ENCODE peak calls at places on chromosomes 3 and 15, in eight cellular contexts. One of them, this sample, is unnamed.

GRCh38 chr3:134419214-134419965 is 45.1 kb upstream of the AMOTL2 start:
- DNase-seq in hepatocyte: peak; percentile 45
- DNase-seq in prostate gland: no peak
- DNase-seq in suprapubic skin: no peak
- DNase-seq in epithelial cell of esophagus: no peak
- DNase-seq in thoracic aorta: no peak
- DNase-seq in cardiac fibroblast: no peak
- DNase-seq in A549: no peak
- DNase-seq in this sample: no peak

GRCh38 chr15:60318236-60318867 is 79.4 kb downstream of the ANXA2 start:
- DNase-seq in hepatocyte: no peak
- DNase-seq in prostate gland: no peak
- DNase-seq in suprapubic skin: no peak
- DNase-seq in epithelial cell of esophagus: no peak
- DNase-seq in thoracic aorta: no peak
- DNase-seq in cardiac fibroblast: no peak
- DNase-seq in A549: no peak
- DNase-seq in this sample: no peak

GRCh38 chr3:193978446-193978845 is 157.5 kb upstream of the HES1 start:
- DNase-seq in hepatocyte: peak; percentile 43
- DNase-seq in prostate gland: no peak
- DNase-seq in suprapubic skin: no peak
- DNase-seq in epithelial cell of esophagus: peak; percentile 67
- DNase-seq in thoracic aorta: no peak
- DNase-seq in cardiac fibroblast: no peak
- DNase-seq in A549: no peak
- DNase-seq in this sample: no peak

GRCh38 chr15:79329186-79329611 is 18.3 kb downstream of the TMED3 start:
- DNase-seq in hepatocyte: peak; percentile 9
- DNase-seq in prostate gland: no peak
- DNase-seq in suprapubic skin: no peak
- DNase-seq in epithelial cell of esophagus: peak; percentile 74
- DNase-seq in thoracic aorta: no peak
- DNase-seq in cardiac fibroblast: peak; percentile 81
- DNase-seq in A549: peak; percentile 57
- DNase-seq in this sample: no peak

GRCh38 chr15:58559904-58560588 is 128.3 kb downstream of the LIPC start:
- DNase-seq in hepatocyte: no peak
- DNase-seq in prostate gland: no peak
- DNase-seq in suprapubic skin: no peak
- DNase-seq in epithelial cell of esophagus: no peak
- DNase-seq in thoracic aorta: no peak
- DNase-seq in cardiac fibroblast: no peak
- DNase-seq in A549: no peak
- DNase-seq in this sample: no peak

GRCh38 chr3:127442551-127442950 is 148.0 kb downstream of the TPRA1 start:
- DNase-seq in hepatocyte: no peak
- DNase-seq in prostate gland: no peak
- DNase-seq in suprapubic skin: no peak
- DNase-seq in epithelial cell of esophagus: no peak
- DNase-seq in thoracic aorta: no peak
- DNase-seq in cardiac fibroblast: no peak
- DNase-seq in A549: no peak
- DNase-seq in this sample: no peak

GRCh38 chr3:37183375-37183831 is 9.0 kb upstream of the LRRFIP2 start:
- DNase-seq in hepatocyte: no peak
- DNase-seq in prostate gland: peak; percentile 54
- DNase-seq in suprapubic skin: no peak
- DNase-seq in epithelial cell of esophagus: peak; percentile 98
- DNase-seq in thoracic aorta: no peak
- DNase-seq in cardiac fibroblast: peak; percentile 94
- DNase-seq in A549: peak; percentile 57
- DNase-seq in this sample: no peak

GRCh38 chr15:67038721-67039120 is 26.7 kb upstream of the SMAD3 start:
- DNase-seq in hepatocyte: no peak
- DNase-seq in prostate gland: no peak
- DNase-seq in suprapubic skin: no peak
- DNase-seq in epithelial cell of esophagus: no peak
- DNase-seq in thoracic aorta: no peak
- DNase-seq in cardiac fibroblast: no peak
- DNase-seq in A549: no peak
- DNase-seq in this sample: no peak

GRCh38 chr3:178804606-178805005 is 267.0 kb downstream of the ZMAT3 start:
- DNase-seq in hepatocyte: no peak
- DNase-seq in prostate gland: no peak
- DNase-seq in suprapubic skin: no peak
- DNase-seq in epithelial cell of esophagus: no peak
- DNase-seq in thoracic aorta: no peak
- DNase-seq in cardiac fibroblast: no peak
- DNase-seq in A549: no peak
- DNase-seq in this sample: no peak

GRCh38 chr3:150871192-150871591 is 34.0 kb downstream of the MINDY4B start:
- DNase-seq in hepatocyte: peak; percentile 36
- DNase-seq in prostate gland: no peak
- DNase-seq in suprapubic skin: no peak
- DNase-seq in epithelial cell of esophagus: peak; percentile 98
- DNase-seq in thoracic aorta: no peak
- DNase-seq in cardiac fibroblast: no peak
- DNase-seq in A549: peak; percentile 24
- DNase-seq in this sample: no peak

GRCh38 chr3:192929755-192930491 is 12.3 kb upstream of the MB21D2 start:
- DNase-seq in hepatocyte: no peak
- DNase-seq in prostate gland: no peak
- DNase-seq in suprapubic skin: no peak
- DNase-seq in epithelial cell of esophagus: no peak
- DNase-seq in thoracic aorta: no peak
- DNase-seq in cardiac fibroblast: peak; percentile 50
- DNase-seq in A549: no peak
- DNase-seq in this sample: no peak

GRCh38 chr15:53225786-53226185 is 435.6 kb upstream of the ONECUT1 start:
- DNase-seq in hepatocyte: no peak
- DNase-seq in prostate gland: no peak
- DNase-seq in suprapubic skin: no peak
- DNase-seq in epithelial cell of esophagus: no peak
- DNase-seq in thoracic aorta: no peak
- DNase-seq in cardiac fibroblast: no peak
- DNase-seq in A549: no peak
- DNase-seq in this sample: no peak

GRCh38 chr15:74275957-74276356 is 39.8 kb downstream of the CCDC33 start:
- DNase-seq in hepatocyte: no peak
- DNase-seq in prostate gland: no peak
- DNase-seq in suprapubic skin: no peak
- DNase-seq in epithelial cell of esophagus: no peak
- DNase-seq in thoracic aorta: no peak
- DNase-seq in cardiac fibroblast: no peak
- DNase-seq in A549: peak; percentile 12
- DNase-seq in this sample: no peak

GRCh38 chr15:58240191-58240932 is 102.2 kb downstream of the AQP9 start:
- DNase-seq in hepatocyte: no peak
- DNase-seq in prostate gland: no peak
- DNase-seq in suprapubic skin: no peak
- DNase-seq in epithelial cell of esophagus: no peak
- DNase-seq in thoracic aorta: no peak
- DNase-seq in cardiac fibroblast: no peak
- DNase-seq in A549: no peak
- DNase-seq in this sample: no peak

GRCh38 chr15:28098360-28098765 is 752 bp downstream of the OCA2 start:
- DNase-seq in hepatocyte: no peak
- DNase-seq in prostate gland: no peak
- DNase-seq in suprapubic skin: no peak
- DNase-seq in epithelial cell of esophagus: no peak
- DNase-seq in thoracic aorta: no peak
- DNase-seq in cardiac fibroblast: no peak
- DNase-seq in A549: no peak
- DNase-seq in this sample: no peak

GRCh38 chr3:42118762-42119361 is 27.7 kb downstream of the TRAK1 start:
- DNase-seq in hepatocyte: peak; percentile 75
- DNase-seq in prostate gland: peak; percentile 67
- DNase-seq in suprapubic skin: no peak
- DNase-seq in epithelial cell of esophagus: peak; percentile 65
- DNase-seq in thoracic aorta: no peak
- DNase-seq in cardiac fibroblast: peak; percentile 31
- DNase-seq in A549: peak; percentile 63
- DNase-seq in this sample: no peak

GRCh38 chr3:33061782-33062181 is 35.2 kb downstream of the GLB1 start:
- DNase-seq in hepatocyte: peak; percentile 65
- DNase-seq in prostate gland: no peak
- DNase-seq in suprapubic skin: no peak
- DNase-seq in epithelial cell of esophagus: peak; percentile 61
- DNase-seq in thoracic aorta: no peak
- DNase-seq in cardiac fibroblast: peak; percentile 43
- DNase-seq in A549: no peak
- DNase-seq in this sample: no peak

GRCh38 chr3:196399485-196399945 is 32.7 kb downstream of the UBXN7 start:
- DNase-seq in hepatocyte: no peak
- DNase-seq in prostate gland: no peak
- DNase-seq in suprapubic skin: no peak
- DNase-seq in epithelial cell of esophagus: peak; percentile 43
- DNase-seq in thoracic aorta: no peak
- DNase-seq in cardiac fibroblast: peak; percentile 44
- DNase-seq in A549: peak; percentile 5
- DNase-seq in this sample: no peak

GRCh38 chr3:145959457-145960088 is 201.4 kb downstream of the PLOD2 start:
- DNase-seq in hepatocyte: no peak
- DNase-seq in prostate gland: no peak
- DNase-seq in suprapubic skin: no peak
- DNase-seq in epithelial cell of esophagus: no peak
- DNase-seq in thoracic aorta: no peak
- DNase-seq in cardiac fibroblast: no peak
- DNase-seq in A549: no peak
- DNase-seq in this sample: no peak

GRCh38 chr3:187737401-187738088 is 7.7 kb downstream of the BCL6 start:
- DNase-seq in hepatocyte: peak; percentile 85
- DNase-seq in prostate gland: peak; percentile 72
- DNase-seq in suprapubic skin: peak; percentile 89
- DNase-seq in epithelial cell of esophagus: peak; percentile 84
- DNase-seq in thoracic aorta: peak; percentile 42
- DNase-seq in cardiac fibroblast: peak; percentile 86
- DNase-seq in A549: peak; percentile 19
- DNase-seq in this sample: no peak

DNA sequence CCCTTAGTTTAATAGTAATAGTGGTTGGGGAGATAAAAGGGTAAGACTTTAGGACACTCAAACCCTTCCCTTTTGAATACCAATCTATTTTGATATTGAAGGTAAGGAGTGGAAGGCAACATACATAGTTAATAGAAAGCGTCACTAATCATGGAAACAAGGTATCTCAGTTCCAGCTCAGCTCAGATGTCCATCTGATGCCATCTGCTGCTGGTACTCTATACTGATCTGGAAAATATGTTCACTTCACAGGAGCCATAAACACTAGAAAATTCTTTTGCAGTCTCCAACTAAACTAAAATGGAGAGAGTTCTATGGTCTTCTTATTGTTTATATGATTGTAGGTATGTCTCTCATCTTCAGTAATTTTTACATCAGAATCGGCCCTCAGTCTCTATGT is 1777.1 kb downstream of the OTOL1 start:
- DNase-seq in hepatocyte: peak; percentile 4
- DNase-seq in prostate gland: no peak
- DNase-seq in suprapubic skin: no peak
- DNase-seq in epithelial cell of esophagus: no peak
- DNase-seq in thoracic aorta: no peak
- DNase-seq in cardiac fibroblast: no peak
- DNase-seq in A549: no peak
- DNase-seq in this sample: no peak
- TF ChIP-seq CTCF in hepatocyte: peak; percentile 8
- TF ChIP-seq CTCF in prostate gland: no peak
- TF ChIP-seq CTCF in suprapubic skin: no peak
- TF ChIP-seq CTCF in epithelial cell of esophagus: no peak
- TF ChIP-seq CTCF in thoracic aorta: no peak
- TF ChIP-seq CTCF in cardiac fibroblast: no peak
- TF ChIP-seq CTCF in A549: no peak
- TF ChIP-seq CTCF in this sample: no peak

DNA sequence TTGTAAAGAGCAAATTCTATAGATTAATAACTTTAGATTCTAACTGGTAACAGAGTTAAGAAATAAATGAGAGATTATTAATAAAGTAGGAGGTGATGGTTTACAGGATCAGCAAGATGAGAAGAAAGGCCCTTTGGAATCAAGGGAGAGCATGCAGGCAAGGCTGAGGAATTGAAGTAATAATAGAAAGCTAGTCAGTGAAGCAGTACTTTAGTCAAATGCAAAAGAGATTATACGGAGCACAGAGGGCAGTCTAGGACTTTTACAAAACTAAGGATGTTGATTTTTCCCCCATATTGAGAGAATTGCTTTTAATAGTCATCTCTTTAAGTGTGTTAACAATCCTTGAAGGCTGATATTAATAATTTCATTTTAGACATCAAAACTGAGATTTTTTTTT is 146.4 kb downstream of the ROBO2 start:
- DNase-seq in hepatocyte: no peak
- DNase-seq in prostate gland: no peak
- DNase-seq in suprapubic skin: no peak
- DNase-seq in epithelial cell of esophagus: no peak
- DNase-seq in thoracic aorta: no peak
- DNase-seq in cardiac fibroblast: no peak
- DNase-seq in A549: no peak
- DNase-seq in this sample: no peak
- H3K4me3 ChIP-seq in hepatocyte: no peak overlapping the region
- H3K4me3 ChIP-seq in prostate gland: no peak overlapping the region
- H3K4me3 ChIP-seq in suprapubic skin: no peak overlapping the region
- H3K4me3 ChIP-seq in epithelial cell of esophagus: no peak overlapping the region
- H3K4me3 ChIP-seq in thoracic aorta: no peak overlapping the region
- H3K4me3 ChIP-seq in cardiac fibroblast: no peak overlapping the region
- H3K4me3 ChIP-seq in A549: no peak overlapping the region
- H3K4me3 ChIP-seq in this sample: no peak overlapping the region

DNA sequence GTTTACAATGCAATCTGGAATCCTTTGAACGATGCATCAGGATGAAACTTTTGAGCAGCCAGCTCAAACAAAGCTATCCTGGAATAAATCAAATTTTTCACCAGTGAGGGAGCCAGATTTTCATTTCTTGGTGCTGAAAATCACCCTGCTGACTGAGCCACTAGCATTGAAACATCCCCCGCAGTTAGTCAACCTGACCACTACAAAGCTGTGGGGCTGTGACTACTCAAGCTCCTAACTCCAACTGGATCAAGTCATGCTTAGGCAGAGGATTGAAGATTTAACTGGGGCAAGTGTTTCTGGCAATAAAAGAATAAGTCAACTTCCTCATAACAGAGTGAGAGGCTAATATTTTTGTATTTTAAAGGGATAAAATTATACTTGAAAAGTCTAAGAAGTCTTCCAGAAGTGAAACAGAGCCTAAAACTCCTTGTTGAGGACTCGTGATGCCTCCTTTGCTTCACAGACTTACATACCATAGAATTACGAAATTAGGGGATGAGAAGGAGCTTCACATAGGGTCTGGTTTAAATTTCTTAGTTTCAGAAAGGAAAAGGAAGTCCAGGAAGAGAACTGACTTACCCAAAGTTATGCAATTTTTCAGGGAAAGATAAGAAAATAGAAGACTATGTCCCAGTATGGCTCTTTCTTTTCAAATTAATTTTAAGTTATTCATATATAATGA is 177.8 kb downstream of the SERPINI1 start:
- DNase-seq in hepatocyte: peak; percentile 25
- DNase-seq in prostate gland: no peak
- DNase-seq in suprapubic skin: no peak
- DNase-seq in epithelial cell of esophagus: peak; percentile 16
- DNase-seq in thoracic aorta: no peak
- DNase-seq in cardiac fibroblast: peak; percentile 60
- DNase-seq in A549: peak; percentile 5
- DNase-seq in this sample: no peak
- TF ChIP-seq CTCF in hepatocyte: no peak
- TF ChIP-seq CTCF in prostate gland: no peak
- TF ChIP-seq CTCF in suprapubic skin: no peak
- TF ChIP-seq CTCF in epithelial cell of esophagus: no peak
- TF ChIP-seq CTCF in thoracic aorta: no peak
- TF ChIP-seq CTCF in cardiac fibroblast: no peak
- TF ChIP-seq CTCF in A549: no peak
- TF ChIP-seq CTCF in this sample: no peak

GRCh38 chr15:100350434-100351226 is 8.9 kb upstream of the ADAMTS17 start:
- DNase-seq in hepatocyte: peak; percentile 73
- DNase-seq in prostate gland: peak; percentile 82
- DNase-seq in suprapubic skin: no peak
- DNase-seq in epithelial cell of esophagus: peak; percentile 93
- DNase-seq in thoracic aorta: no peak
- DNase-seq in cardiac fibroblast: peak; percentile 89
- DNase-seq in A549: peak; percentile 90
- DNase-seq in this sample: no peak
- H3K4me3 ChIP-seq in hepatocyte: no peak overlapping the region
- H3K4me3 ChIP-seq in prostate gland: peak overlapping the region; percentile 69
- H3K4me3 ChIP-seq in suprapubic skin: peak overlapping the region; percentile 75
- H3K4me3 ChIP-seq in epithelial cell of esophagus: peak overlapping the region; percentile 76
- H3K4me3 ChIP-seq in thoracic aorta: peak overlapping the region; percentile 79
- H3K4me3 ChIP-seq in cardiac fibroblast: peak overlapping the region; percentile 64
- H3K4me3 ChIP-seq in A549: peak overlapping the region; percentile 60
- H3K4me3 ChIP-seq in this sample: no peak overlapping the region

This sample was measured in GM12864.